ENCODE peak calls at places on chromosome 22, in four cellular contexts. S is left ventricle myocardium inferior, C is thyroid gland, W is pancreas. R is an unnamed sample.

GRCh38 chr22:21710156-21710555 is 25.4 kb downstream of the YPEL1 start:
- DNase-seq in C (no peak), S (no peak), W (no peak), R (no peak)

GRCh38 chr22:42639541-42640241 is 710 bp downstream of the ATP5MGL start:
- DNase-seq in S (no peak), W (no peak), C (peak; percentile 65), R (no peak)

GRCh38 chr22:20258584-20259335 is 9.4 kb downstream of the RTN4R start:
- DNase-seq in C (no peak), S (no peak), W (no peak), R (no peak)

GRCh38 chr22:49429066-49429465 is 398.6 kb downstream of the BRD1 start:
- DNase-seq in S (no peak), C (no peak), W (no peak), R (no peak)

GRCh38 chr22:12601870-12602779 is 2925.9 kb upstream of the OR11H1 start:
- DNase-seq in S (peak; percentile 19), W (no peak), C (no peak), R (no peak)

GRCh38 chr22:24025475-24025874 is 14.4 kb downstream of the CABIN1 start:
- DNase-seq in W (no peak), S (no peak), C (peak; percentile 64), R (no peak)

GRCh38 chr22:23713696-23714595 is 23.1 kb downstream of the RGL4 start:
- DNase-seq in S (no peak), W (no peak), C (no peak), R (no peak)

GRCh38 chr22:22940961-22941605 is 53.5 kb downstream of the IGLL5 start:
- DNase-seq in S (no peak), C (no peak), W (no peak), R (no peak)

GRCh38 chr22:35552186-35552842 is 11.7 kb downstream of the RASD2 start:
- DNase-seq in C (peak; percentile 35), W (no peak), S (no peak), R (no peak)

GRCh38 chr22:30279389-30279788 is 9.9 kb downstream of the CASTOR1 start:
- DNase-seq in C (no peak), S (peak; percentile 60), W (no peak), R (no peak)
- H3K4me1 ChIP-seq in C (no peaks in the 10 kb centered on the region), S (peaks cover 16% of the 10 kb centered on the region), W (no peaks in the 10 kb centered on the region), R (no peaks in the 10 kb centered on the region)

GRCh38 chr22:38461057-38461413 is 6.0 kb upstream of the KCNJ4 start:
- DNase-seq in C (no peak), S (no peak), W (no peak), R (no peak)
- H3K4me3 ChIP-seq in C (no peak overlapping the region), S (peak overlapping the region; percentile 54), W (peak overlapping the region; percentile 12), R (no peak overlapping the region)

DNA sequence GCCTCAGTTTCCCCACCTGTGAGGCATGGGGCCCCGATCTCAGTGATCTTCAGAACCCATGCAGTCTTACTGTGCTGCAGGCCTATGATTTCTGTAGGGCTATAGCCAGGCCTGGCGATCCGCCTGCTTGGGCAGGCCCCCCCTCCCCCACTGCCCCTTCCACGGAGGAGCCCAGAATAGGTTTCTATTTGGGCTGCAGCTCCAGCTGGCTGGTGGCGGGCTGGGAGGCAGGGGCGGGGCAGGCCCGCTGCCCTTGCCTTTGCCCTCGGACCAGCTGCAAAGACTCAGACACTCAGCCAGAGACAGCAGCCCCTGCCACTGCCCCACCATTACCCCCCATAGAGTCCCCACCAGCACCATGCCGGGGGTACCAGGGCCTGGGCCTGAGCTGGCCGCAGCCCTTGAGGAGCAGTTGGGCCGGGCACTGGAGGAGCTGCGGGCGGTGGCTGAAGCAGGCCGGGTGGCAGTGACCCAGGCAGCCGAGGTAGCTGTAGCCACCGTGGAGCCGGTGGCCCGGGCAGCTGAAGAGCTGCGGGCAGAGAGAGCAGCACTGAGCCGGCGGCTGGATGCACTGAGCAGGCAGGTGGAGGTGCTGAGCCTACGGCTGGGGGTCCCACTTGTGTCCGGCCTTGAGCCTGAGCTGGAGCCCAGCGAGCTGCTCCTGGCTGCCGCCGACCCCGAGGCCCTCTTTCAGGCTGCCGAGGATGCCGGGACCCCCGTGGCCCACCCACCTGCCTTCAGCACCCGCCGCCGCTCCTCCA is 12.2 kb downstream of the SMTN start:
- DNase-seq in S (peak; percentile 82), C (peak; percentile 73), W (no peak), R (no peak)
- H3K27ac ChIP-seq in S (peak overlapping the region; percentile 98), C (peak overlapping the region; percentile 66), W (no peak overlapping the region), R (no peak overlapping the region)

GRCh38 chr22:25085156-25085555 is 114.5 kb upstream of the CRYBB3 start:
- DNase-seq in S (no peak), C (no peak), W (no peak), R (no peak)
- H3K4me1 ChIP-seq in S (peaks cover 63% of the 10 kb centered on the region), C (peaks cover 25% of the 10 kb centered on the region), W (no peaks in the 10 kb centered on the region), R (no peaks in the 10 kb centered on the region)

DNA sequence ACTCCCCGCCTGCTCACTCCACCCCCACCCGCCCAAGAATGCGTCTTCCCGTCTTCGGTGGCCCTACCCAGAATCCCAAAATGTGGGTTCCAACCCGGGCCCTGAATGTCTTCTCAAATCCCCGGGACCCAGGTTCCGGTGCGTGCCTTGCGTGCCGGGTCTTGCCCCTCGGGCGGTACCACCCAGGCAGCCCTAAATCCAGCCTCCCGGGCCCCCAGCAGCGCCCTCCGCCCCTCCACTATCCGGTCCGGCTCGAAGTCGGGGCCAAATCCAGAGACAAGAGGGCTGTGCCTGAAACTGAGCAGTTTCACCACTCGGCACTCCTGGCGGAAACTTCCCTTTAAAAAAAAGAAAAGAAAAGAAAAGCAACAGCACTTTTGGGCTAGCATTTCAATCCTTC is 16.3 kb upstream of the CCT8L2 start:
- DNase-seq in S (no peak), C (no peak), W (no peak), R (no peak)
- H3K4me3 ChIP-seq in S (peak overlapping the region; percentile 54), C (no peak overlapping the region), W (no peak overlapping the region), R (no peak overlapping the region)

R was measured in iPS DF 6.9.